ENCODE peak calls at places on chromosomes 2 and 18, in seven cellular contexts. One of them, this sample, is unnamed.

GRCh38 chr2:85926931-85927527 is 38.2 kb upstream of the ST3GAL5 start:
- DNase-seq in tibial artery: no peak
- DNase-seq in testis: no peak
- DNase-seq in CD4-positive, alpha-beta memory T cell: no peak
- DNase-seq in pancreas: peak
- DNase-seq in GM23248: peak
- DNase-seq in IMR-90: no peak
- DNase-seq in this sample: no peak

GRCh38 chr2:153536105-153536504 is 57.5 kb upstream of the RPRM start:
- DNase-seq in IMR-90: no peak
- DNase-seq in GM23248: no peak
- DNase-seq in CD4-positive, alpha-beta memory T cell: no peak
- DNase-seq in pancreas: no peak
- DNase-seq in testis: no peak
- DNase-seq in tibial artery: no peak
- DNase-seq in this sample: no peak

GRCh38 chr2:180356676-180357075 is 349.6 kb upstream of the CWC22 start:
- DNase-seq in testis: no peak
- DNase-seq in CD4-positive, alpha-beta memory T cell: no peak
- DNase-seq in GM23248: no peak
- DNase-seq in pancreas: no peak
- DNase-seq in tibial artery: no peak
- DNase-seq in IMR-90: no peak
- DNase-seq in this sample: no peak

GRCh38 chr2:174012347-174013309 is 47.5 kb upstream of the SP3 start:
- DNase-seq in GM23248: peak
- DNase-seq in tibial artery: peak
- DNase-seq in testis: peak
- DNase-seq in CD4-positive, alpha-beta memory T cell: peak
- DNase-seq in IMR-90: no peak
- DNase-seq in pancreas: peak
- DNase-seq in this sample: no peak

GRCh38 chr18:23648930-23649622 is 13.6 kb downstream of the ANKRD29 start:
- DNase-seq in testis: no peak
- DNase-seq in GM23248: no peak
- DNase-seq in CD4-positive, alpha-beta memory T cell: no peak
- DNase-seq in tibial artery: no peak
- DNase-seq in pancreas: no peak
- DNase-seq in IMR-90: no peak
- DNase-seq in this sample: no peak

GRCh38 chr2:237968048-237968862 is 1.4 kb downstream of the UBE2F start:
- DNase-seq in IMR-90: peak
- DNase-seq in tibial artery: peak
- DNase-seq in testis: peak
- DNase-seq in pancreas: no peak
- DNase-seq in GM23248: peak
- DNase-seq in CD4-positive, alpha-beta memory T cell: peak
- DNase-seq in this sample: peak

GRCh38 chr2:159194241-159194640 is 92.3 kb downstream of the WDSUB1 start:
- DNase-seq in CD4-positive, alpha-beta memory T cell: no peak
- DNase-seq in tibial artery: no peak
- DNase-seq in pancreas: no peak
- DNase-seq in IMR-90: no peak
- DNase-seq in testis: no peak
- DNase-seq in GM23248: no peak
- DNase-seq in this sample: no peak

GRCh38 chr2:172516299-172516698 is 39.6 kb upstream of the PDK1 start:
- DNase-seq in pancreas: no peak
- DNase-seq in IMR-90: peak
- DNase-seq in CD4-positive, alpha-beta memory T cell: no peak
- DNase-seq in testis: no peak
- DNase-seq in tibial artery: no peak
- DNase-seq in GM23248: peak
- DNase-seq in this sample: no peak

GRCh38 chr2:151334082-151334815 is 23.1 kb upstream of the TNFAIP6 start:
- DNase-seq in pancreas: no peak
- DNase-seq in testis: no peak
- DNase-seq in IMR-90: peak
- DNase-seq in tibial artery: no peak
- DNase-seq in CD4-positive, alpha-beta memory T cell: no peak
- DNase-seq in GM23248: peak
- DNase-seq in this sample: no peak

GRCh38 chr18:78543201-78543725 is 436.4 kb upstream of the SALL3 start:
- DNase-seq in IMR-90: no peak
- DNase-seq in pancreas: no peak
- DNase-seq in CD4-positive, alpha-beta memory T cell: no peak
- DNase-seq in GM23248: no peak
- DNase-seq in testis: no peak
- DNase-seq in tibial artery: no peak
- DNase-seq in this sample: no peak

GRCh38 chr18:40121001-40121400 is 1834.0 kb upstream of the PIK3C3 start:
- DNase-seq in pancreas: no peak
- DNase-seq in GM23248: no peak
- DNase-seq in tibial artery: no peak
- DNase-seq in IMR-90: no peak
- DNase-seq in testis: no peak
- DNase-seq in CD4-positive, alpha-beta memory T cell: no peak
- DNase-seq in this sample: no peak

GRCh38 chr2:72778410-72778809 is 47.4 kb downstream of the EXOC6B start:
- DNase-seq in testis: no peak
- DNase-seq in GM23248: peak
- DNase-seq in IMR-90: peak
- DNase-seq in pancreas: no peak
- DNase-seq in tibial artery: no peak
- DNase-seq in CD4-positive, alpha-beta memory T cell: no peak
- DNase-seq in this sample: no peak

GRCh38 chr2:158818511-158818910 is 23.4 kb downstream of the DAPL1 start:
- DNase-seq in testis: peak
- DNase-seq in GM23248: no peak
- DNase-seq in tibial artery: peak
- DNase-seq in pancreas: no peak
- DNase-seq in IMR-90: no peak
- DNase-seq in CD4-positive, alpha-beta memory T cell: no peak
- DNase-seq in this sample: no peak

GRCh38 chr2:132627542-132627941 is 42.5 kb downstream of the LYPD1 start:
- DNase-seq in tibial artery: no peak
- DNase-seq in pancreas: no peak
- DNase-seq in CD4-positive, alpha-beta memory T cell: no peak
- DNase-seq in GM23248: peak
- DNase-seq in IMR-90: no peak
- DNase-seq in testis: no peak
- DNase-seq in this sample: no peak

GRCh38 chr2:217402622-217403383 is 542.9 kb upstream of the TNP1 start:
- DNase-seq in testis: peak
- DNase-seq in IMR-90: no peak
- DNase-seq in tibial artery: no peak
- DNase-seq in pancreas: no peak
- DNase-seq in GM23248: no peak
- DNase-seq in CD4-positive, alpha-beta memory T cell: no peak
- DNase-seq in this sample: no peak

DNA sequence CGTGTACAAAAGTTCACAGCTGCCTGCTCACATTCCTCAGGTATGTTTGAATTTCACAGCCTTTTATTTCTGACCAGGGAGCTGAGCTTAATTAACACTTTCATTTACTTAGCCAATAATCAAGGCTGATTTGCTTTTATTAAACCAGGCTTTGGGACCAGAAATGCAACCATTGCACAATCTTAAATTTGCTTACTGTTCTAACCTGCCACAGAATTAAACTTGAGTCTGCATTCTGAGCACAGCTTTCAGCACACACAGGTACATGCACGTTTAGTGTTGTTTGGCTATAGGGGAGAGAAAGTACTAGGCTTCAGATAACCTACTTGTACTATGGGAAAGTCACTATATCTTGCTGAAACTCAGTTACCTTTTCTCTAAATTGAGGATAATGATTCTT is 372.4 kb upstream of the ATP5MC3 start:
- DNase-seq in IMR-90: no peak
- DNase-seq in testis: no peak
- DNase-seq in CD4-positive, alpha-beta memory T cell: no peak
- DNase-seq in GM23248: no peak
- DNase-seq in pancreas: no peak
- DNase-seq in tibial artery: no peak
- DNase-seq in this sample: no peak
- H3K27ac ChIP-seq in IMR-90: no peak
- H3K27ac ChIP-seq in testis: no peak
- H3K27ac ChIP-seq in CD4-positive, alpha-beta memory T cell: no peak
- H3K27ac ChIP-seq in GM23248: no peak
- H3K27ac ChIP-seq in pancreas: no peak
- H3K27ac ChIP-seq in tibial artery: no peak
- H3K27ac ChIP-seq in this sample: no peak

GRCh38 chr2:152423684-152424083 is 88.7 kb downstream of the FMNL2 start:
- DNase-seq in testis: no peak
- DNase-seq in IMR-90: no peak
- DNase-seq in tibial artery: no peak
- DNase-seq in CD4-positive, alpha-beta memory T cell: no peak
- DNase-seq in GM23248: no peak
- DNase-seq in pancreas: no peak
- DNase-seq in this sample: no peak

GRCh38 chr2:152428800-152429637 is 94.0 kb downstream of the FMNL2 start:
- DNase-seq in IMR-90: no peak
- DNase-seq in tibial artery: no peak
- DNase-seq in GM23248: no peak
- DNase-seq in CD4-positive, alpha-beta memory T cell: no peak
- DNase-seq in pancreas: no peak
- DNase-seq in testis: no peak
- DNase-seq in this sample: no peak

GRCh38 chr2:152426801-152427200 is 91.8 kb downstream of the FMNL2 start:
- DNase-seq in GM23248: peak
- DNase-seq in pancreas: no peak
- DNase-seq in IMR-90: peak
- DNase-seq in testis: no peak
- DNase-seq in CD4-positive, alpha-beta memory T cell: no peak
- DNase-seq in tibial artery: no peak
- DNase-seq in this sample: no peak

GRCh38 chr2:152427902-152428301 is 92.9 kb downstream of the FMNL2 start:
- DNase-seq in GM23248: no peak
- DNase-seq in tibial artery: no peak
- DNase-seq in testis: no peak
- DNase-seq in pancreas: no peak
- DNase-seq in IMR-90: no peak
- DNase-seq in CD4-positive, alpha-beta memory T cell: no peak
- DNase-seq in this sample: no peak

GRCh38 chr2:152425765-152426710 is 91.1 kb downstream of the FMNL2 start:
- DNase-seq in GM23248: peak
- DNase-seq in testis: no peak
- DNase-seq in CD4-positive, alpha-beta memory T cell: no peak
- DNase-seq in tibial artery: no peak
- DNase-seq in pancreas: no peak
- DNase-seq in IMR-90: no peak
- DNase-seq in this sample: no peak
- H3K27ac ChIP-seq in GM23248: no peak
- H3K27ac ChIP-seq in testis: no peak
- H3K27ac ChIP-seq in CD4-positive, alpha-beta memory T cell: no peak
- H3K27ac ChIP-seq in tibial artery: no peak
- H3K27ac ChIP-seq in pancreas: no peak
- H3K27ac ChIP-seq in IMR-90: no peak
- H3K27ac ChIP-seq in this sample: no peak

GRCh38 chr2:240387325-240387668 is 48.2 kb upstream of the GPC1 start:
- DNase-seq in tibial artery: no peak
- DNase-seq in IMR-90: no peak
- DNase-seq in CD4-positive, alpha-beta memory T cell: no peak
- DNase-seq in GM23248: no peak
- DNase-seq in pancreas: no peak
- DNase-seq in testis: no peak
- DNase-seq in this sample: no peak
- H3K27ac ChIP-seq in tibial artery: peak
- H3K27ac ChIP-seq in IMR-90: peak
- H3K27ac ChIP-seq in CD4-positive, alpha-beta memory T cell: no peak
- H3K27ac ChIP-seq in GM23248: peak
- H3K27ac ChIP-seq in pancreas: no peak
- H3K27ac ChIP-seq in testis: no peak
- H3K27ac ChIP-seq in this sample: no peak

GRCh38 chr2:148279216-148279615 is 258.3 kb downstream of the MBD5 start:
- DNase-seq in IMR-90: no peak
- DNase-seq in testis: no peak
- DNase-seq in CD4-positive, alpha-beta memory T cell: no peak
- DNase-seq in pancreas: no peak
- DNase-seq in tibial artery: no peak
- DNase-seq in GM23248: no peak
- DNase-seq in this sample: no peak

GRCh38 chr2:148273158-148273691 is 252.3 kb downstream of the MBD5 start:
- DNase-seq in GM23248: peak
- DNase-seq in testis: no peak
- DNase-seq in CD4-positive, alpha-beta memory T cell: no peak
- DNase-seq in tibial artery: no peak
- DNase-seq in IMR-90: peak
- DNase-seq in pancreas: no peak
- DNase-seq in this sample: no peak
- H3K27ac ChIP-seq in GM23248: peak
- H3K27ac ChIP-seq in testis: no peak
- H3K27ac ChIP-seq in CD4-positive, alpha-beta memory T cell: no peak
- H3K27ac ChIP-seq in tibial artery: no peak
- H3K27ac ChIP-seq in IMR-90: peak
- H3K27ac ChIP-seq in pancreas: no peak
- H3K27ac ChIP-seq in this sample: no peak

DNA sequence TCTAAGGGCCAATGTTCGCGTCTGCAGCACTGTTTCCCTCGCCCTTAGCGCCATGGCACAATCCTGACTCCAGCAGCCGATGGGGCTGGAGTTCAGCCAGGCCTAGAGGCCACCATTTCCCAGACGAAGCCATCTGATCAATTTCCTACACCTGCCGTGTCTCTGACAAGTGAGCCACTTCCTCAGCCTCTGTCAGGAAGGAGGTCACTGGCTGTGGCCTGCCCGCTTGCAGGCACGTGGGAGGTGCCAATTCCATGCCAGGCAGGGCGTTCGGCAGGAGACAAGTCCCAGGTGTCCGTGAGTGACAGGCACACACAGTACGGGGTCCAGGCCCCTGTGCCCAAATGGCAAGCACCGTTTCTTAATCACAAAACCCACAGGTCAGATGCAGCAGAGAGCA is 234.5 kb downstream of the TWIST2 start:
- DNase-seq in CD4-positive, alpha-beta memory T cell: no peak
- DNase-seq in IMR-90: no peak
- DNase-seq in GM23248: no peak
- DNase-seq in testis: no peak
- DNase-seq in pancreas: no peak
- DNase-seq in tibial artery: no peak
- DNase-seq in this sample: no peak
- H3K27ac ChIP-seq in CD4-positive, alpha-beta memory T cell: no peak
- H3K27ac ChIP-seq in IMR-90: no peak
- H3K27ac ChIP-seq in GM23248: no peak
- H3K27ac ChIP-seq in testis: no peak
- H3K27ac ChIP-seq in pancreas: no peak
- H3K27ac ChIP-seq in tibial artery: no peak
- H3K27ac ChIP-seq in this sample: no peak